ENCODE peak calls at places on chromosomes 12 and 14, in six cellular contexts. W is coronary artery; N is cardiac muscle cell; K is CD8-positive, alpha-beta memory T cell; Q is breast epithelium; O is lung. D is an unnamed sample.

GRCh38 chr14:37056473-37056872 is 115.9 kb downstream of the SLC25A21 start:
- DNase-seq in W (no peak), N (no peak), K (no peak), Q (no peak), O (no peak), D (no peak)

GRCh38 chr14:89284368-89285058 is 132.5 kb downstream of the FOXN3 start:
- DNase-seq in W (peak), N (no peak), K (no peak), Q (no peak), O (no peak), D (peak)

GRCh38 chr14:96162741-96163140 is 41.9 kb upstream of the BDKRB2 start:
- DNase-seq in W (peak), N (no peak), K (no peak), Q (no peak), O (no peak), D (no peak)

GRCh38 chr12:132366341-132366861 is 37.0 kb upstream of the GALNT9 start:
- DNase-seq in W (no peak), N (no peak), K (no peak), Q (peak), O (no peak), D (no peak)

GRCh38 chr14:77059276-77059934 is 30.9 kb upstream of the IRF2BPL start:
- DNase-seq in W (no peak), N (no peak), K (no peak), Q (peak), O (no peak), D (no peak)

GRCh38 chr14:37116933-37117844 is 55.2 kb downstream of the SLC25A21 start:
- DNase-seq in W (no peak), N (no peak), K (no peak), Q (no peak), O (no peak), D (no peak)

GRCh38 chr12:98373019-98373554 is 142.3 kb upstream of the TMPO start:
- DNase-seq in W (no peak), N (peak), K (no peak), Q (no peak), O (no peak), D (no peak)

GRCh38 chr14:22981090-22982012 is 1.0 kb downstream of the AJUBA start:
- DNase-seq in W (no peak), N (peak), K (peak), Q (no peak), O (no peak), D (peak)

GRCh38 chr12:104137175-104137901 is 672 bp downstream of the NFYB start:
- DNase-seq in W (no peak), N (peak), K (peak), Q (no peak), O (peak), D (peak)

GRCh38 chr14:53432378-53432802 is 279.3 kb upstream of the DDHD1 start:
- DNase-seq in W (no peak), N (peak), K (no peak), Q (no peak), O (no peak), D (no peak)

GRCh38 chr12:24595652-24596235 is 353.2 kb downstream of the BCAT1 start:
- DNase-seq in W (no peak), N (peak), K (no peak), Q (no peak), O (no peak), D (no peak)

GRCh38 chr12:43306066-43306465 is 245.9 kb downstream of the ADAMTS20 start:
- DNase-seq in W (no peak), N (no peak), K (no peak), Q (no peak), O (no peak), D (no peak)

GRCh38 chr12:31020385-31021166 is 53.1 kb upstream of the DDX11 start:
- DNase-seq in W (peak), N (no peak), K (no peak), Q (no peak), O (no peak), D (no peak)

GRCh38 chr14:78967111-78967809 is 797.1 kb downstream of the NRXN3 start:
- DNase-seq in W (no peak), N (no peak), K (no peak), Q (no peak), O (no peak), D (no peak)

GRCh38 chr12:65935906-65936528 is 111.7 kb downstream of the HMGA2 start:
- DNase-seq in W (no peak), N (no peak), K (no peak), Q (no peak), O (no peak), D (no peak)

GRCh38 chr12:115657081-115658013 is 620.1 kb downstream of the MED13L start:
- DNase-seq in W (no peak), N (no peak), K (no peak), Q (no peak), O (no peak), D (no peak)

GRCh38 chr14:32078030-32078793 is 1.1 kb downstream of the ARHGAP5 start:
- DNase-seq in W (peak), N (peak), K (no peak), Q (no peak), O (peak), D (peak)

GRCh38 chr14:104563742-104564615 is 15.6 kb upstream of the C14orf180 start:
- DNase-seq in W (no peak), N (peak), K (peak), Q (peak), O (peak), D (peak)

GRCh38 chr14:95523051-95523817 is 6.8 kb upstream of the SYNE3 start:
- DNase-seq in W (no peak), N (no peak), K (peak), Q (no peak), O (no peak), D (no peak)

GRCh38 chr12:39372929-39373328 is 70.0 kb downstream of the KIF21A start:
- DNase-seq in W (no peak), N (no peak), K (no peak), Q (no peak), O (no peak), D (no peak)

GRCh38 chr12:101407438-101408345 is at the start of gene ARL1:
- DNase-seq in W (peak), N (peak), K (peak), Q (peak), O (peak), D (peak)

GRCh38 chr12:11810160-11810559 is 160.7 kb downstream of the ETV6 start:
- DNase-seq in W (no peak), N (no peak), K (no peak), Q (no peak), O (no peak), D (no peak)

GRCh38 chr14:99382781-99383456 is 97.7 kb downstream of the SETD3 start:
- DNase-seq in W (no peak), N (no peak), K (no peak), Q (no peak), O (no peak), D (no peak)

GRCh38 chr12:75478395-75478794 is 2.2 kb upstream of the GLIPR1 start:
- DNase-seq in W (no peak), N (no peak), K (peak), Q (no peak), O (no peak), D (no peak)

GRCh38 chr14:96362071-96362964 is 823 bp downstream of the ATG2B start:
- DNase-seq in W (peak), N (peak), K (peak), Q (peak), O (peak), D (peak)

GRCh38 chr14:69376439-69376838 is 21.7 kb downstream of the ERH start:
- DNase-seq in W (no peak), N (no peak), K (no peak), Q (no peak), O (no peak), D (no peak)

GRCh38 chr14:89503458-89503996 is 86.5 kb upstream of the FOXN3 start:
- DNase-seq in W (no peak), N (no peak), K (no peak), Q (no peak), O (no peak), D (no peak)

DNA sequence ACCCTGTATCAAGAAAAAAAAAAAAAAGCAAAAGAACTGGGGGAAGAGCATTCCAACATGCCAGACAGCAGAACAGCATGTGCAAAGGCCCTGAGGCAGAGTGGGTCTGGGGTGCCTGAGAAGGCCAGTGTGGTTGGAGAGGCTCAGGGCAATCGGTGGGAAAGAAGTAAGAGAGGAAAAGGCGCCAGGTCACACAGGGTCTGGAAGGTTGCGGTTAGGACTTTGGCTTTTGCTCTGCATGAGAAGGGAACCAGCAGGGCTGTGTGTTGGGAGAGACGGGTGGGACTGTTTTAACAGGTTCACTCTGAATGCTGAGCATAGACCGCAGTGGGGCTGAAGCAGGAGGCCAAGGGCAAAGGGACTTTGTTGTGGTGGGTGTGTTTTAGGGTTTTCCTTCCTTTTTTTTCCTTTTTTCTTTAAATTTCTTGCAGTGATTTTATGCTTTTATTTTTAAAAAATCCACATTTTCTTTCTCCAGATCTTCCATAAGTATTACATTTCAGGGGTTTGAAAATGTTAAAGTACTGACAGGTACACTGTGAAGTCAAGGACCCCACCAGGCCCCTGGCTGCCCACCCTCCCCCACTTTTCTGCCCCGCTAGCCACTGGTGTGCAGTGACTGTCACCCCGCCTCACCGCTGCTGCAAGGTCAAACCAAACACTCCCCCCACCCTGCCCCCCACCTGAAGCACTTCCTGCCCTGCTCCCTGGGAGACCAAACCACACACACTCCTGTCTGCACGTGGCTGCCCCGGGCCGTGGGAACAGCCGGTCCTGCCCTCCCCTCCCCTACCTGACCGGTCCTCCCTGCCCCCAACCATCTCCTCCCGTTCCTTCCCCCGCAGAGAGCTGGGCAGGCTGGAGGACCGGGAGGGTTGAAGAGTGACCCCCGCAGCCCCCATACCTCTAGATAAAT is 30.0 kb downstream of the DTX1 start:
- DNase-seq in W (no peak), N (no peak), K (peak), Q (no peak), O (no peak), D (peak)
- H3K4me3 ChIP-seq in W (no peak), N (no peak), K (no peak), Q (no peak), O (no peak), D (no peak)

DNA sequence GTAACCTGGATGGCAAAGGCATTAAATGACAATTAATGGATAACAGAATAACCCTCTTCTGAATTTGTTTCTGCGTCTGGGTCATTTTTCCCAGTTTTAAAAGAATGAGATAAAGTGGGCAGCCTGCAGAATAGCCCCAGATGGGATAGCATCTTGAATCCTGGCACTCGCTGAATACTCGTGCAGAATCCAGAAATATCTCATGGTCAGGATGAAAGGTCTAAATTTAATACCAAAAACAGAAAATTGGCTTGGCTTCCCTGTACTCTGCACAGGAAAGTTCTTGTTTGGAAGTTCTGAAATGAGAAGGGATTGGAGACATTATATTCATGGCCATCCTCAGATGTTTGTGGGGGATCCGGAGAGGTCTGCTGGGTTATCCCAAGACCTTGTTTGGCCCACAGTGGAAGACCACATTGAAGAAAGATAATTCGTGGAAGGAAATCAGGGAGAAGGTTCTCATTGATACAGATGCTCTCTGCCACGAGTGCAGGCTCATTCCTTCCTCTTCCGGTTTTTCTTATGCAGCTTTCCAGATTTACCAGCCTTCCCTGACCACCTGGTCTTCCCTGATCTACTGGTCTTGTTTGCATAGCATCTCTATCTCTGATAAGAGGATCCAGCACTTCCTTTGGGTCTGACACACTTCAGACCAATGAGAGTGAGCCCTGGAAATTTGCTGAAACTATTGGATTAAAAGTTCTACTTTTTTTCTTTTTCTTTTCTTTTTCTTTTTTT is 6.0 kb upstream of the IFT81 start:
- DNase-seq in W (no peak), N (no peak), K (no peak), Q (no peak), O (no peak), D (no peak)
- H3K27ac ChIP-seq in W (peak), N (peak), K (no peak), Q (peak), O (no peak), D (no peak)

DNA sequence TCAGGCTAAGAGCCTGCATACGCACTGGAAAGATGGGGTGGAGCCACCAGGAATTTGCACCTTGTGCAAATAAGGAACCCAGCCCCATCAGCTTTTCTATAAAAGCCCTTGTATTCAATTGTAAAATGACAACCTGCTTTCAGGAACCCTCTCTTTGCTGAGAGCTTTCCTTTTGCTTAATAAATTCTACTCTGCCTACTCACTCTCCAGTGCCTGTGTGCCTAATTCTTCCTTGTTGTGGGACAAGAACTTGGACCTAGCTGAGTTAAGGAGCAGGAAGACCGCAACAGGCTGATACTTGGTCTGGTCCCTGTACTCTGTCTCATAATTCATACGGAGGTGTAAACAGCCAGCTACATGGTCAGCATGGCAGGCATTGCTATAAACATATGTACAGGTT is 120.3 kb downstream of the EMP1 start:
- DNase-seq in W (no peak), N (no peak), K (no peak), Q (no peak), O (no peak), D (no peak)
- H3K4me3 ChIP-seq in W (no peak), N (no peak), K (no peak), Q (no peak), O (no peak), D (no peak)

GRCh38 chr14:50501642-50502041 is 30.7 kb downstream of the MAP4K5 start:
- DNase-seq in W (no peak), N (no peak), K (no peak), Q (no peak), O (no peak), D (no peak)
- H3K27ac ChIP-seq in W (no peak), N (no peak), K (no peak), Q (no peak), O (no peak), D (no peak)